ENCODE peak calls at places on chromosomes 2 and 18, in five cellular contexts. N is ascending aorta, O is NCI-H1436, D is MV-4-11, E is AG20443. H is an unnamed sample.

GRCh38 chr18:6795307-6795706 is 65.8 kb downstream of the ARHGAP28 start:
- DNase-seq in E (no peak), O (no peak), N (no peak), D (no peak), H (no peak)

GRCh38 chr18:58321986-58322385 is 278.0 kb downstream of the NEDD4L start:
- DNase-seq in E (peak), D (peak), O (peak), N (no peak), H (peak)

GRCh38 chr2:223101340-223102039 is 49.5 kb downstream of the KCNE4 start:
- DNase-seq in E (peak), N (no peak), O (no peak), D (peak), H (peak)

GRCh38 chr2:121218386-121218938 is 66.5 kb downstream of the TFCP2L1 start:
- DNase-seq in O (no peak), E (no peak), D (no peak), N (no peak), H (no peak)

GRCh38 chr2:71791501-71792135 is 338.3 kb downstream of the DYSF start:
- DNase-seq in O (no peak), N (no peak), D (no peak), E (no peak), H (no peak)

GRCh38 chr2:97688062-97688827 is 18.7 kb downstream of the C2orf92 start:
- DNase-seq in D (no peak), N (no peak), O (no peak), E (no peak), H (no peak)

GRCh38 chr2:218367415-218368149 is 10.9 kb downstream of the CATIP start:
- DNase-seq in N (peak), D (peak), O (no peak), E (peak), H (no peak)

GRCh38 chr18:8871484-8871883 is 166.1 kb downstream of the MTCL1 start:
- DNase-seq in E (no peak), N (no peak), O (no peak), D (no peak), H (no peak)

H was measured in kidney glomerular epithelial cell.